ENCODE peak calls at places on chromosomes 1 and 21, in five cellular contexts. Y, J, W, A and G are unnamed samples.

GRCh38 chr1:184947497-184948256 is 26.6 kb downstream of the NIBAN1 start:
- DNase-seq in Y (no peak), J (no peak), W (no peak), A (no peak), G (no peak)

GRCh38 chr1:1763657-1764621 is 14.3 kb downstream of the NADK start:
- DNase-seq in Y (peak), J (no peak), W (no peak), A (no peak), G (no peak)

GRCh38 chr1:151946366-151946764 is 37.1 kb upstream of the THEM4 start:
- DNase-seq in Y (no peak), J (peak), W (no peak), A (no peak), G (no peak)

GRCh38 chr1:78223417-78224215 is 177.8 kb downstream of the GIPC2 start:
- DNase-seq in Y (no peak), J (no peak), W (no peak), A (no peak), G (no peak)

GRCh38 chr1:117665523-117666274 is 59.9 kb downstream of the TENT5C start:
- DNase-seq in Y (no peak), J (no peak), W (no peak), A (no peak), G (no peak)

GRCh38 chr1:93489756-93490155 is 41.8 kb downstream of the FNBP1L start:
- DNase-seq in Y (no peak), J (no peak), W (no peak), A (no peak), G (no peak)

GRCh38 chr21:34795152-34796141 is 126.7 kb downstream of the CLIC6 start:
- DNase-seq in Y (peak), J (peak), W (no peak), A (no peak), G (no peak)

GRCh38 chr1:86450847-86451246 is 17.9 kb upstream of the CLCA1 start:
- DNase-seq in Y (no peak), J (no peak), W (no peak), A (no peak), G (no peak)

GRCh38 chr1:179820216-179820970 is 57.2 kb downstream of the TOR1AIP2 start:
- DNase-seq in Y (no peak), J (no peak), W (no peak), A (no peak), G (no peak)

GRCh38 chr1:228085287-228085926 is 2.9 kb downstream of the ARF1 start:
- DNase-seq in Y (no peak), J (no peak), W (no peak), A (no peak), G (no peak)

GRCh38 chr1:32806315-32806714 is 10.8 kb downstream of the YARS1 start:
- DNase-seq in Y (no peak), J (no peak), W (no peak), A (no peak), G (no peak)

GRCh38 chr1:185695299-185695698 is 38.9 kb upstream of the HMCN1 start:
- DNase-seq in Y (no peak), J (peak), W (no peak), A (no peak), G (no peak)

GRCh38 chr1:41173651-41174050 is 68.5 kb downstream of the SCMH1 start:
- DNase-seq in Y (no peak), J (no peak), W (no peak), A (no peak), G (no peak)

GRCh38 chr1:151048645-151049032 is 1.1 kb downstream of the C1orf56 start:
- DNase-seq in Y (no peak), J (no peak), W (no peak), A (no peak), G (no peak)

GRCh38 chr1:85496881-85497582 is 32.1 kb upstream of the DDAH1 start:
- DNase-seq in Y (no peak), J (no peak), W (no peak), A (no peak), G (no peak)

GRCh38 chr1:68973459-68974244 is 476.8 kb upstream of the DEPDC1 start:
- DNase-seq in Y (no peak), J (no peak), W (no peak), A (no peak), G (no peak)

GRCh38 chr1:160092366-160093068 is 5.9 kb downstream of the IGSF8 start:
- DNase-seq in Y (no peak), J (no peak), W (no peak), A (no peak), G (no peak)

GRCh38 chr1:3610165-3610822 is 1.0 kb downstream of the MEGF6 start:
- DNase-seq in Y (no peak), J (no peak), W (no peak), A (no peak), G (no peak)

GRCh38 chr21:33198346-33199135 is 31.2 kb upstream of the IFNAR2 start:
- DNase-seq in Y (no peak), J (no peak), W (no peak), A (no peak), G (no peak)

GRCh38 chr1:77925536-77925935 is 37.1 kb downstream of the NEXN start:
- DNase-seq in Y (no peak), J (no peak), W (no peak), A (no peak), G (no peak)

GRCh38 chr1:78676347-78676982 is 26.8 kb downstream of the IFI44 start:
- DNase-seq in Y (peak), J (peak), W (peak), A (peak), G (no peak)

GRCh38 chr1:225973158-225973557 is 26.0 kb downstream of the SDE2 start:
- DNase-seq in Y (no peak), J (peak), W (no peak), A (no peak), G (no peak)

GRCh38 chr21:35503646-35504045 is 454.5 kb upstream of the RUNX1 start:
- DNase-seq in Y (no peak), J (no peak), W (no peak), A (no peak), G (no peak)

GRCh38 chr1:72278461-72278860 is 3.9 kb downstream of the NEGR1 start:
- DNase-seq in Y (no peak), J (no peak), W (no peak), A (no peak), G (no peak)

GRCh38 chr1:221718391-221719277 is 23.3 kb downstream of the DUSP10 start:
- DNase-seq in Y (no peak), J (no peak), W (no peak), A (no peak), G (no peak)

GRCh38 chr1:217717959-217718358 is 86.8 kb downstream of the SPATA17 start:
- DNase-seq in Y (no peak), J (peak), W (no peak), A (no peak), G (no peak)

GRCh38 chr1:93324486-93325464 is 20.9 kb upstream of the DR1 start:
- DNase-seq in Y (no peak), J (peak), W (no peak), A (no peak), G (no peak)

GRCh38 chr21:32096411-32096810 is 182.4 kb downstream of the MIS18A start:
- DNase-seq in Y (no peak), J (peak), W (no peak), A (no peak), G (no peak)

GRCh38 chr1:171794085-171794484 is 12.6 kb downstream of the METTL13 start:
- DNase-seq in Y (no peak), J (no peak), W (no peak), A (no peak), G (no peak)

GRCh38 chr1:42940851-42941639 is 17.6 kb downstream of the SLC2A1 start:
- DNase-seq in Y (no peak), J (peak), W (no peak), A (no peak), G (no peak)

GRCh38 chr1:160127865-160128523 is 12.4 kb downstream of the ATP1A2 start:
- DNase-seq in Y (no peak), J (peak), W (no peak), A (no peak), G (no peak)